ENCODE peak calls at places on chromosome 9, in six cellular contexts. C is activated effector memory CD4-positive, alpha-beta T cell treated with anti-CD3 and anti-CD28 coated beads, Interleukin-2, amount 50 U/mL, for 16 hours; D is psoas muscle; X is effector memory CD8-positive, alpha-beta T cell; P is sigmoid colon; N is GM10248. M is an unnamed sample.

GRCh38 chr9:33172256-33172678 is 5.1 kb upstream of the B4GALT1 start:
- DNase-seq in C (no peak), D (no peak), X (no peak), P (no peak), N (no peak), M (no peak)

GRCh38 chr9:105884416-105884815 is 190.1 kb downstream of the TMEM38B start:
- DNase-seq in C (no peak), D (no peak), X (no peak), P (no peak), N (no peak), M (no peak)

GRCh38 chr9:124011460-124012301 is at the start of gene LHX2:
- DNase-seq in C (no peak), D (peak), X (no peak), P (no peak), N (no peak), M (peak)

GRCh38 chr9:130663258-130664171 is 879 bp upstream of the PRDM12 start:
- DNase-seq in C (no peak), D (no peak), X (no peak), P (no peak), N (no peak), M (no peak)

GRCh38 chr9:89854715-89855475 is 250.1 kb downstream of the GADD45G start:
- DNase-seq in C (peak), D (no peak), X (no peak), P (peak), N (no peak), M (no peak)

GRCh38 chr9:128892223-128892892 is 10.4 kb downstream of the LRRC8A start:
- DNase-seq in C (no peak), D (peak), X (peak), P (peak), N (no peak), M (peak)

GRCh38 chr9:94973491-94973941 is 247.0 kb downstream of the AOPEP start:
- DNase-seq in C (no peak), D (no peak), X (no peak), P (no peak), N (no peak), M (no peak)

GRCh38 chr9:80707120-80707519 is 982.2 kb downstream of the TLE1 start:
- DNase-seq in C (no peak), D (no peak), X (no peak), P (no peak), N (no peak), M (no peak)

GRCh38 chr9:127057970-127058644 is 64.3 kb downstream of the ANGPTL2 start:
- DNase-seq in C (no peak), D (peak), X (no peak), P (no peak), N (no peak), M (no peak)

GRCh38 chr9:35495984-35496383 is 6.1 kb downstream of the RUSC2 start:
- DNase-seq in C (no peak), D (no peak), X (no peak), P (no peak), N (no peak), M (no peak)

GRCh38 chr9:36486454-36486932 is 86.2 kb upstream of the MELK start:
- DNase-seq in C (peak), D (no peak), X (peak), P (no peak), N (no peak), M (peak)

GRCh38 chr9:27086818-27087680 is 22.0 kb upstream of the TEK start:
- DNase-seq in C (no peak), D (no peak), X (no peak), P (no peak), N (no peak), M (no peak)

GRCh38 chr9:134641173-134641985 is at the start of gene COL5A1:
- DNase-seq in C (peak), D (peak), X (no peak), P (peak), N (no peak), M (peak)

GRCh38 chr9:90870646-90871326 is 69.2 kb downstream of the SYK start:
- DNase-seq in C (peak), D (no peak), X (peak), P (no peak), N (peak), M (peak)

GRCh38 chr9:127741831-127742434 is 6.8 kb upstream of the TOR2A start:
- DNase-seq in C (no peak), D (peak), X (no peak), P (no peak), N (no peak), M (peak)

GRCh38 chr9:132381966-132382541 is 24.6 kb downstream of the TTF1 start:
- DNase-seq in C (no peak), D (no peak), X (no peak), P (no peak), N (peak), M (no peak)

GRCh38 chr9:19161257-19162025 is 34.1 kb upstream of the PLIN2 start:
- DNase-seq in C (peak), D (no peak), X (peak), P (peak), N (peak), M (no peak)

GRCh38 chr9:89536618-89537017 is 38.7 kb upstream of the SEMA4D start:
- DNase-seq in C (peak), D (no peak), X (peak), P (no peak), N (peak), M (no peak)

GRCh38 chr9:121650220-121651013 is 1.0 kb upstream of the DAB2IP start:
- DNase-seq in C (no peak), D (peak), X (no peak), P (peak), N (no peak), M (peak)

GRCh38 chr9:35774907-35775635 is 16.3 kb upstream of the NPR2 start:
- DNase-seq in C (no peak), D (peak), X (no peak), P (peak), N (no peak), M (no peak)

GRCh38 chr9:2267171-2267740 is 252.1 kb downstream of the SMARCA2 start:
- DNase-seq in C (no peak), D (peak), X (no peak), P (no peak), N (no peak), M (no peak)

GRCh38 chr9:85004818-85005413 is 335.4 kb downstream of the NTRK2 start:
- DNase-seq in C (no peak), D (no peak), X (no peak), P (no peak), N (peak), M (no peak)

GRCh38 chr9:137057545-137057944 is 3.7 kb upstream of the ENTPD2 start:
- DNase-seq in C (no peak), D (no peak), X (no peak), P (no peak), N (no peak), M (no peak)

GRCh38 chr9:23829580-23830458 is 3.8 kb upstream of the ELAVL2 start:
- DNase-seq in C (no peak), D (no peak), X (no peak), P (no peak), N (no peak), M (no peak)

GRCh38 chr9:93676310-93677054 is 100.1 kb downstream of the PHF2 start:
- DNase-seq in C (peak), D (no peak), X (no peak), P (peak), N (no peak), M (no peak)

GRCh38 chr9:129550199-129550839 is 70.6 kb downstream of the C9orf50 start:
- DNase-seq in C (peak), D (peak), X (no peak), P (peak), N (no peak), M (peak)

GRCh38 chr9:107584944-107585343 is 95.4 kb upstream of the KLF4 start:
- DNase-seq in C (no peak), D (no peak), X (no peak), P (no peak), N (no peak), M (no peak)

GRCh38 chr9:114033397-114034103 is 44.5 kb downstream of the AMBP start:
- DNase-seq in C (peak), D (peak), X (no peak), P (peak), N (peak), M (peak)

GRCh38 chr9:118395415-118395814 is 691.2 kb downstream of the TLR4 start:
- DNase-seq in C (no peak), D (no peak), X (no peak), P (no peak), N (no peak), M (no peak)

GRCh38 chr9:93649610-93650261 is 73.4 kb downstream of the PHF2 start:
- DNase-seq in C (peak), D (no peak), X (no peak), P (no peak), N (no peak), M (no peak)

GRCh38 chr9:106731910-106732309 is 131.1 kb upstream of the ZNF462 start:
- DNase-seq in C (no peak), D (no peak), X (no peak), P (no peak), N (no peak), M (no peak)

GRCh38 chr9:37953775-37954437 is 50.0 kb upstream of the SLC25A51 start:
- DNase-seq in C (peak), D (peak), X (peak), P (no peak), N (peak), M (no peak)

GRCh38 chr9:136564379-136564988 is 18.6 kb upstream of the NOTCH1 start:
- DNase-seq in C (no peak), D (peak), X (no peak), P (peak), N (peak), M (peak)

GRCh38 chr9:73219985-73220626 is 68.4 kb downstream of the ANXA1 start:
- DNase-seq in C (no peak), D (no peak), X (no peak), P (no peak), N (peak), M (no peak)

GRCh38 chr9:7185612-7186011 is 427.8 kb downstream of the KDM4C start:
- DNase-seq in C (no peak), D (no peak), X (no peak), P (no peak), N (no peak), M (no peak)

GRCh38 chr9:130499804-130500263 is 55.1 kb downstream of the ASS1 start:
- DNase-seq in C (no peak), D (no peak), X (no peak), P (no peak), N (no peak), M (peak)

GRCh38 chr9:107049046-107049824 is 186.3 kb downstream of the ZNF462 start:
- DNase-seq in C (no peak), D (no peak), X (no peak), P (no peak), N (no peak), M (no peak)

M was measured in mucosa of descending colon.